ENCODE peak calls at places on chromosomes 3 and 15, in four cellular contexts. Y, N, C and A are unnamed samples. For H3K4me1, the result is how much of the 10 kb centered on the place peaks cover.

GRCh38 chr3:111700054-111700453 is 104.9 kb upstream of the ZBED2 start:
- DNase-seq in C (no peak), N (no peak), Y (no peak), A (no peak)

GRCh38 chr3:52399593-52399992 is 45.3 kb downstream of the SEMA3G start:
- DNase-seq in N (no peak), Y (no peak), C (no peak), A (no peak)

GRCh38 chr3:115436767-115437301 is 186.5 kb upstream of the GAP43 start:
- DNase-seq in C (no peak), N (peak), Y (no peak), A (no peak)

GRCh38 chr3:29644956-29645661 is 364.2 kb downstream of the RBMS3 start:
- DNase-seq in C (no peak), N (no peak), Y (no peak), A (no peak)

GRCh38 chr3:83894223-83894622 is 1064.6 kb upstream of the CADM2 start:
- DNase-seq in C (no peak), Y (no peak), N (no peak), A (no peak)

GRCh38 chr15:64146885-64147681 is 4.4 kb upstream of the SNX22 start:
- DNase-seq in C (no peak), Y (peak), N (peak), A (no peak)

GRCh38 chr15:41585140-41586047 is 26.4 kb downstream of the TYRO3 start:
- DNase-seq in N (peak), Y (peak), C (no peak), A (peak)

GRCh38 chr3:122825460-122825859 is 30.6 kb downstream of the SLC49A4 start:
- DNase-seq in Y (no peak), C (no peak), N (no peak), A (no peak)

GRCh38 chr3:178964551-178964950 is 107.1 kb downstream of the ZMAT3 start:
- DNase-seq in Y (no peak), C (no peak), N (no peak), A (no peak)

DNA sequence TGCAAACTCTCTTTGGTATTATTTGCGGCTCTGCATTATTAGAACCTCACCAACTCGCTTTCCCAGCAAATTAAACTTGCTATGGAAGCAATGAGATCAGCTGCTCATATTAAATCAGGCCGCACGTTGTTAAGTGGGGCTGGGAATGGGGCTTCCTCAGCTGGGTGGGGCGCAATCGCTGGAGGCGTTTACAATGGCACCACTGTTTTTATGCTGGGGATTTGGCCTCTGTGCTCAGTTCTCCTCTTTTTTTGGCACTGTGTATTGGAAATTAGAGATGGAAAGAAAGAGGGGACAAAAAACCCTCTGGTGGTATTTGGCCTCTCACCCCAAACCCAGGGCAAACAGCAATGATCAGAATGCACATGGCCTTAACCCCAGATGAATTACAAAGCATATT is 72.2 kb downstream of the RPLP1 start:
- DNase-seq in Y (no peak), N (no peak), C (no peak), A (no peak)
- H3K4me1 ChIP-seq in Y (under half), N (under half), C (under half), A (under half)

DNA sequence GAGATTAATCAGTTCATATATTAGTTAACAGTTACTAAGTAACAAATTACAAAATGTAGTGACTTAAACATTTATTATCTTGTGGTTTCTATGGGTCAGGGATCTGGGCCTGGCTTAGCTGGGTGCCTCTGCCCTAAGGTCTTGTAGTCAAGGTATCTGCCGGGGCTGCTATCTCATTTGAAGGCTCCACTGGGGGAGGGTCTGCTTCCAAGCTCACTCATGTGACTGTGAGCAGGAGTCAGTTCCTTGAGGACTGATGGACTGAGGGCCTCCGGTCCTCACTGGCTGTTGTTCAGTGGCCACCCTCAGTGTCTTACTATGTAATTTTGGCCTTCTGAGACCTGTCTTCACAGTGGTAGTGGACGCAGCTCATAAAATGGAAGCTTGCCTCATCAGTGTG is 135.9 kb upstream of the PLXNA1 start:
- DNase-seq in Y (no peak), C (no peak), N (no peak), A (no peak)
- H3K4me1 ChIP-seq in Y (under half), C (under half), N (under half), A (under half)

DNA sequence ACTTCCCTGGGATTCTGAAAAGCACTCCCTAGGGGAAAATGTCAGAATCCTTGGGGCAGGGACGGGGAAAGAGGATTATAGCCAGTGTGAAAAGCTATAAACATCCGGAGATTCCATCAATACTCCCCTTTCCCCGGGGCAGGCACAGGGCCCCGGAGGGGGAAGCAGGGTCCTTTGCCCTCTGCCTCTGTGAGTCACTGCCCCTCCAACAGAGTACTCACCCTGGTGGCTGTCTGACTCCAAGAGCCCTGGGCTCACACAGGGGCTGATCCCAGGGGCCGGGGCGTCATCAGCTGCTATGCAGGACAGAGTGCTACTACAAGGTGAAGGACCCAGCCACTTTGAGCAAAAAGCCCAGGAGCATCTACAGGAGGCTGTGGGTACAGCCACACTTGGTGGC is 133.0 kb upstream of the PRR20G start:
- DNase-seq in N (no peak), Y (no peak), C (no peak), A (no peak)
- H3K4me1 ChIP-seq in N (under half), Y (under half), C (under half), A (under half)

GRCh38 chr15:39376371-39376909 is 204.4 kb upstream of the THBS1 start:
- DNase-seq in Y (no peak), C (no peak), N (no peak), A (no peak)
- H3K4me1 ChIP-seq in Y (under half), C (under half), N (under half), A (under half)

GRCh38 chr3:129611446-129611800 is 4.9 kb upstream of the PLXND1 start:
- DNase-seq in N (no peak), Y (peak), C (no peak), A (no peak)
- H3K4me1 ChIP-seq in N (under half), Y (under half), C (under half), A (under half)

DNA sequence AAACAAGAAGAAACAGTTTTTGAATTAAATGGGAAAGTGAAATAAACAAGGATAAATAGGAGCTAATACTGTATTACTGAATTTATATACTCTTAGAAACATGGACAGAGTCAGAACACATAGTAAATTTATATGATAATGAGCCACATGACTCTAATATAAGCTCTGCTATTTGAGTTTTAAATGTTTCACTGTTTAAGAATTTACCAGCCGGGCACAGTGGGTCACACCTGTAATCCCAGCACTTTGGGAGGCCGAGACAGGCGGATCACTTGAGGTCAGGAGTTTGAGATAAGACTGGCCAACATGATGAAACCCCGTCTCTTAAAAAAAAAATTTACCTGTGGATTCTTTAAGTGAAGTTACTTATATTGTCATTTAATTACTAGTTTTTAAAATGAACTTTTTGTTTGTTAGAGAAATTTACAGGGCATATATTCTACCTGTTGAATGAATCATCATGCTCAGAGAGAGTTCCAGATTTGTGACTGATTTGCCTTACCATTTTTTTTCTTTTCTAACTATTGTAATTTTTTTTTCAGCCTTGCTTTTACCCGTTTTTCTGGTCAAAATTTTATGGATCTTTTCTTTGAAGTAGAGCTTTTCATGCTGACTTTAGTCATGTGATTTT is 125.7 kb downstream of the TCF12 start:
- DNase-seq in C (no peak), Y (no peak), N (no peak), A (no peak)
- H3K4me1 ChIP-seq in C (under half), Y (under half), N (under half), A (under half)

GRCh38 chr3:134328846-134329245 is 45.4 kb downstream of the AMOTL2 start:
- DNase-seq in Y (no peak), N (no peak), C (no peak), A (no peak)
- H3K4me1 ChIP-seq in Y (under half), N (half or more), C (under half), A (under half)

GRCh38 chr3:9403463-9403862 is 6.0 kb downstream of the SETD5 start:
- DNase-seq in N (no peak), C (no peak), Y (no peak), A (no peak)
- H3K4me1 ChIP-seq in N (under half), C (under half), Y (half or more), A (half or more)

DNA sequence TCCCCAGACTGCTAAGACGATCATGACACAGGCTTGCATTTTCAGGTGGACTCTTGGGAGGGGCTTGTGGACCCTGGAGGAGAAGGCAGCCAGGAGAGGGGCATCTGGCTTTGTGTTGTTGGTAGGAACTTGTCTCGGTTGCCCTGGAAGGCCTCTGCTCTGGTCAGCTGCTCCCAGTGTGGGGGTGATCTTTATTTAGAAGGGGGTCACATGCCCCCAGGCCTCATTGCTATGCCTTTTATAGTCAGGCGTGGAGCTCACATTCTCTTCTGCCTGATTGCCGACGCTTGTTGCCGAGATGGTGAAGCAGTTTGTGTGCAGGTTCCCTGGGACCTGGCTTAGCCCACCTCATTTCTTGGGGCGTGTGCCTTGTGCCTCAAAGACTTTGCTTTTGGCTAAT is 66.6 kb downstream of the IGF1R start:
- DNase-seq in C (no peak), Y (no peak), N (no peak), A (no peak)
- H3K4me1 ChIP-seq in C (under half), Y (under half), N (under half), A (under half)

DNA sequence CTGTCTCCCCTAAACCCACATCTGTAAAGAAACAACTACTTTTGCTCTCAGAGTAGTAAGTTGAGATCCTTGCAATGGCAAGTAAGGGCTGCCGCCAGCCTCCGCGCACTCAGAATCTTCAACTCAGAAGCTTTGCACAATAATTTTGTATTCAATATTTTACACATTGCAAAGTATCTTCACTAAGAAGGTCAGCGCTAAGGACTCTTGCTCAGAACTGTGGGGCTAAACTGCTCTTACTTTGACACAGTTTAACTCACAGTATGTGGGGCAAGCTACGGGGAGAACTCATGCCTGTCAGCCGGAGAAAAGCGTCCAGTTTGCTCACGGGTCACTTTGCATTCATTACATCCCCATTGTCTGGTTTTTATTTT is 982 bp downstream of the LYSMD4 start:
- DNase-seq in C (no peak), Y (no peak), N (peak), A (no peak)
- H3K4me1 ChIP-seq in C (under half), Y (under half), N (under half), A (under half)